ENCODE peak calls at places on chromosome 6, in four cellular contexts. M, D, T and C are unnamed samples.

GRCh38 chr6:17224056-17224455 is 57.1 kb upstream of the RBM24 start:
- DNase-seq in T (no peak), M (no peak), D (no peak), C (no peak)

GRCh38 chr6:153727910-153728309 is 311.1 kb upstream of the OPRM1 start:
- DNase-seq in D (no peak), M (no peak), T (no peak), C (no peak)

GRCh38 chr6:5025911-5026819 is 22.3 kb upstream of the RPP40 start:
- DNase-seq in M (no peak), T (peak), D (no peak), C (peak)

GRCh38 chr6:30730611-30731435 is 10.7 kb downstream of the TUBB start:
- DNase-seq in D (no peak), M (no peak), T (peak), C (peak)

GRCh38 chr6:154615483-154616025 is 105.1 kb upstream of the CNKSR3 start:
- DNase-seq in T (peak), D (no peak), M (no peak), C (peak)

GRCh38 chr6:2434116-2434515 is 188.7 kb upstream of the GMDS start:
- DNase-seq in D (no peak), T (no peak), M (no peak), C (no peak)

GRCh38 chr6:170456886-170457698 is 96.0 kb downstream of the PSMB1 start:
- DNase-seq in T (no peak), M (no peak), D (no peak), C (peak)

GRCh38 chr6:52876056-52876787 is 33.3 kb downstream of the GSTA3 start:
- DNase-seq in M (no peak), D (no peak), T (no peak), C (no peak)

GRCh38 chr6:136772685-136773472 is 19.4 kb downstream of the MAP3K5 start:
- DNase-seq in D (no peak), T (peak), M (no peak), C (no peak)

GRCh38 chr6:83006270-83006905 is 59.3 kb downstream of the UBE3D start:
- DNase-seq in M (no peak), D (no peak), T (no peak), C (no peak)

GRCh38 chr6:110398778-110399177 is 16.6 kb downstream of the DDO start:
- DNase-seq in D (no peak), M (no peak), T (no peak), C (no peak)

GRCh38 chr6:6386010-6386409 is 65.5 kb upstream of the F13A1 start:
- DNase-seq in D (no peak), M (no peak), T (no peak), C (no peak)

GRCh38 chr6:26295691-26296555 is 69.1 kb upstream of the BTN3A2 start:
- DNase-seq in D (no peak), T (no peak), M (no peak), C (no peak)

GRCh38 chr6:62150048-62150663 is 135.9 kb downstream of the KHDRBS2 start:
- DNase-seq in T (no peak), M (no peak), D (no peak), C (no peak)

GRCh38 chr6:36436466-36436865 is 6.2 kb downstream of the PXT1 start:
- DNase-seq in D (no peak), M (no peak), T (no peak), C (no peak)

GRCh38 chr6:166660157-166660686 is 33.2 kb upstream of the RPS6KA2 start:
- DNase-seq in T (no peak), M (no peak), D (no peak), C (no peak)

GRCh38 chr6:106751501-106752252 is 122.3 kb downstream of the QRSL1 start:
- DNase-seq in T (peak), D (no peak), M (no peak), C (no peak)

GRCh38 chr6:35764238-35764896 is 12.0 kb upstream of the CLPSL2 start:
- DNase-seq in D (no peak), T (no peak), M (no peak), C (no peak)

GRCh38 chr6:98526465-98526864 is 307.9 kb upstream of the POU3F2 start:
- DNase-seq in T (no peak), D (no peak), M (no peak), C (no peak)

GRCh38 chr6:32944265-32944664 is 3.4 kb upstream of the HLA-DMB start:
- DNase-seq in M (no peak), D (no peak), T (no peak), C (no peak)

GRCh38 chr6:16670617-16671051 is 90.6 kb downstream of the ATXN1 start:
- DNase-seq in M (no peak), T (no peak), D (no peak), C (no peak)

GRCh38 chr6:26550250-26550993 is 12.3 kb downstream of the HMGN4 start:
- DNase-seq in M (no peak), T (peak), D (no peak), C (peak)

GRCh38 chr6:143592335-143592734 is 80.8 kb upstream of the FUCA2 start:
- DNase-seq in T (no peak), D (no peak), M (no peak), C (no peak)

GRCh38 chr6:143241110-143241509 is 180.4 kb downstream of the AIG1 start:
- DNase-seq in M (no peak), D (no peak), T (no peak), C (no peak)

GRCh38 chr6:113586413-113586812 is 270.7 kb upstream of the MARCKS start:
- DNase-seq in D (no peak), T (no peak), M (no peak), C (no peak)

GRCh38 chr6:170444811-170445211 is 108.3 kb downstream of the PSMB1 start:
- DNase-seq in D (no peak), M (no peak), T (no peak), C (no peak)

GRCh38 chr6:44016131-44016870 is 111.0 kb downstream of the MRPL14 start:
- DNase-seq in M (no peak), D (no peak), T (no peak), C (peak)

GRCh38 chr6:90304308-90304707 is 7.7 kb upstream of the BACH2 start:
- DNase-seq in D (no peak), M (no peak), T (no peak), C (no peak)

GRCh38 chr6:72639920-72640621 is 18.2 kb downstream of the KCNQ5 start:
- DNase-seq in M (no peak), D (no peak), T (no peak), C (no peak)

GRCh38 chr6:3281669-3282460 is 23.1 kb downstream of the PSMG4 start:
- DNase-seq in D (peak), M (no peak), T (no peak), C (peak)

GRCh38 chr6:134317471-134318131 is at the start of gene SGK1:
- DNase-seq in D (no peak), T (peak), M (no peak), C (no peak)

GRCh38 chr6:41737591-41738130 is 2.3 kb upstream of the TFEB start:
- DNase-seq in M (no peak), T (no peak), D (no peak), C (no peak)

GRCh38 chr6:18276610-18277009 is 12.3 kb upstream of the DEK start:
- DNase-seq in D (no peak), T (no peak), M (no peak), C (no peak)

GRCh38 chr6:12033770-12034169 is 21.7 kb downstream of the HIVEP1 start:
- DNase-seq in M (no peak), D (no peak), T (no peak), C (no peak)

GRCh38 chr6:102026649-102027048 is 633.1 kb downstream of the GRIK2 start:
- DNase-seq in M (no peak), T (no peak), D (no peak), C (no peak)

GRCh38 chr6:39961178-39961577 is 26.9 kb upstream of the MOCS1 start:
- DNase-seq in M (no peak), T (no peak), D (no peak), C (no peak)

GRCh38 chr6:127120787-127121636 is 2.5 kb downstream of the RSPO3 start:
- DNase-seq in T (peak), M (no peak), D (peak), C (peak)

GRCh38 chr6:30615958-30616810 is 859 bp downstream of the PPP1R10 start:
- DNase-seq in T (no peak), D (no peak), M (no peak), C (no peak)

GRCh38 chr6:70394518-70395300 is 18.6 kb upstream of the FAM135A start:
- DNase-seq in T (peak), M (no peak), D (no peak), C (peak)

GRCh38 chr6:70396163-70396562 is 17.1 kb upstream of the FAM135A start:
- DNase-seq in D (no peak), T (no peak), M (no peak), C (no peak)

GRCh38 chr6:70396796-70397729 is 16.2 kb upstream of the FAM135A start:
- DNase-seq in T (peak), M (no peak), D (no peak), C (no peak)

GRCh38 chr6:70395301-70395672 is 18.0 kb upstream of the FAM135A start:
- DNase-seq in T (no peak), M (no peak), D (no peak), C (no peak)

DNA sequence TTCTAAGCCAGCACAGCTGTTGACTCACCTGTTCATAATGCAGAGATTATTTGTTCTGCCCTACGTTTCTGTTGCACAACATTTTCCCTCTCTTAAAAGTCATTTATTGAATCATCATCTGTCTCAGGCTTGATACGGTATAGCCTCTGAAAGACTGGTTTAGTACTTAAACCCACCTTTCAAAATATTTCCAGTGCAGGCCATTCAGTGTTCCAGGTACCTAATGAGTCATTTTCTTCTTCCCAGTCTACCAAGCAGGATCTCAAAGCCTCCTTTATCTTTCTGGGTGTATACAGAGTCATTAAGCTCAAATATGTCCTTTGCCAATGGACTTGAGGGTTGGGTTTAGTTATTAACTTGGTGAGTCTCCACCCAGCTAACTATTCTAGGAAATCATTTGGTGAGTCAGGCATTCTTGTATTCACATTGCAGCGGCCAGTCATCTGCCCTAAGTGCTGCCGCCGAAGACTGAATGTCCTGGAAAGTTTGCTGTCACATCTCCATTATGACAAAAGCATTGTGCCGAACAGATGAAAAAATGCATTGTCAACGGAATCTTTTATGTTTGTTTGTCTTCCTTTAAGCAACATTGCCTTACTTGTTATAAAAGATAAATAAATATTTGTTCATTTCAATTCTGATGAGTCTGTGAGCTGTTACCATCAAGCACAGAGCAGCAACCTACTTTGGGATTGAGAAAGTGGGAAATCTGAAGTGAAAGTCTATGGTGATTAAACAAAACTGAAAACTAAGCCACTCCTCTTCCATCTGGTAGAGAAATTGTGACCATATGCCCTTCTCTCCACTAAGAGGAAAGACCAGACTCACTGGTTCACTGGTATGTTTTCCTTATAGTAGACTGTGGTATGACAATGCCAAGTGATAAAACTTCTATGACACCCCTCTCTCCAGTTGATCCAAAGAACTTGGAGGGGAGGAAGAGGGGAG is 14.3 kb upstream of the FAM135A start:
- DNase-seq in D (no peak), T (peak), M (no peak), C (peak)
- H3K27ac ChIP-seq in D (peak), T (peak), M (peak), C (peak)

GRCh38 chr6:111984081-111984480 is 69.8 kb upstream of the CCN6 start:
- DNase-seq in D (no peak), M (no peak), T (no peak), C (no peak)

GRCh38 chr6:111986651-111987050 is 67.3 kb upstream of the CCN6 start:
- DNase-seq in D (no peak), T (no peak), M (no peak), C (no peak)

GRCh38 chr6:111984516-111985201 is 69.2 kb upstream of the CCN6 start:
- DNase-seq in T (no peak), D (no peak), M (no peak), C (no peak)

GRCh38 chr6:111987295-111987694 is 66.6 kb upstream of the CCN6 start:
- DNase-seq in M (no peak), T (no peak), D (no peak), C (no peak)

GRCh38 chr6:111985202-111985731 is 68.6 kb upstream of the CCN6 start:
- DNase-seq in T (no peak), D (no peak), M (no peak), C (no peak)
- H3K27ac ChIP-seq in T (no peak), D (peak), M (peak), C (peak)

GRCh38 chr6:132537977-132538376 is at the start of gene TAAR9:
- DNase-seq in T (no peak), M (no peak), D (no peak), C (no peak)
- H3K27ac ChIP-seq in T (no peak), M (no peak), D (no peak), C (no peak)

DNA sequence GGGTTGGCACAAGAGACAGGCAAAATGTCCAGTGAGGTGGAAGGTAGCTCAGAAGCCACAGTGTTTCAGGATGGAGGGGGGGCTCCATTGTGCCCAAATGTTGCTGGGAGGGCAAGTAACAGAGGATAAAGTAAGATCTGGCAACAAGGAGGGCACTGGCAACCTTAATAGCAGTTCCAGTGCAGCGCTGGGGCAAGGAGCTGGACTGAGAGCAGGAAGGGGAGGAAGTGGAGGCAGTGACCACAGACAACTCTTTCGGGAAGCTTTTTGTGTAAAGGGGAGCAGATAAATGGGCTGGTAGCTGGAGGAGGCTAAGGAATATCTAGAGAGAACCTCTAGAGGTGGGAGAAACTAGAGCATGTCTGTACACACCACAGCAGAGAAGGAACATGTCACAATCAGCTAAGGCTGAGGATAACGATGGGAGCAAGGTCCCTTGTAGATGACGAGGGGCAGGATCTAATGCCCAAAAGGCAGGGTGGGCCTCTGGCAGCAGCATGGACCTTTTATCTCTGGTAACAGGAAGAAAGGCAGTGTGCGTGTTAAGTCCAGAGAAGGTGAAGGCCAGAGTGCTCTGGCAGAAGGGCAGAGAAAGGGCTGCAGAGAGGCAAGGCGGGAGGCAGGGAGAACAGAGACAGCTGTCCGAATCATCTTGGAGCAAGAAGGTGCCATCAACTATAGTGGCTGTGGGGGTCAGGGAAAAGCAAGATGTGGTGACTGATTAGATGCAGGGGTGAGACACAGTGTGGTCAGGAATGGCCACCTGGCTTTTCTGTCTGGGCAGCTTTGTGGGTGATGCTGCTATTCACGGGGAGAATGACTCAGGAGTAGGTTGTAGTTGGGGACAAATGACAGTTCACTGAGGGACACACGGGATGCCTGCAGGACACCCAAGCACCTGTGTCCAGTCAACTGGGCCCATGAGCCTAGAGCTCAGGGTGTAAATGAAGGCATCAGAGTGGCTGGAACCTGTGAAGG is 17.4 kb downstream of the TMEM242 start:
- DNase-seq in T (no peak), D (no peak), M (no peak), C (no peak)
- H3K27ac ChIP-seq in T (no peak), D (peak), M (no peak), C (peak)

GRCh38 chr6:138184230-138184629 is 22.5 kb downstream of the ARFGEF3 start:
- DNase-seq in M (no peak), T (no peak), D (no peak), C (no peak)

GRCh38 chr6:138188278-138188923 is 26.7 kb downstream of the ARFGEF3 start:
- DNase-seq in T (no peak), M (no peak), D (no peak), C (no peak)

GRCh38 chr6:138187156-138187555 is 25.4 kb downstream of the ARFGEF3 start:
- DNase-seq in D (no peak), T (no peak), M (no peak), C (no peak)

GRCh38 chr6:138183792-138184134 is 22.0 kb downstream of the ARFGEF3 start:
- DNase-seq in T (no peak), M (no peak), D (no peak), C (no peak)

GRCh38 chr6:138182939-138183791 is 21.4 kb downstream of the ARFGEF3 start:
- DNase-seq in D (no peak), T (no peak), M (no peak), C (no peak)
- H3K27ac ChIP-seq in D (no peak), T (no peak), M (no peak), C (no peak)

GRCh38 chr6:149250982-149251381 is 66.5 kb upstream of the TAB2 start:
- DNase-seq in D (no peak), T (no peak), M (no peak), C (no peak)

GRCh38 chr6:149247385-149247763 is 70.1 kb upstream of the TAB2 start:
- DNase-seq in M (no peak), D (no peak), T (no peak), C (no peak)

GRCh38 chr6:149246691-149247384 is 70.7 kb upstream of the TAB2 start:
- DNase-seq in D (no peak), T (no peak), M (no peak), C (no peak)

GRCh38 chr6:149248688-149249369 is 68.7 kb upstream of the TAB2 start:
- DNase-seq in T (no peak), M (no peak), D (no peak), C (no peak)

DNA sequence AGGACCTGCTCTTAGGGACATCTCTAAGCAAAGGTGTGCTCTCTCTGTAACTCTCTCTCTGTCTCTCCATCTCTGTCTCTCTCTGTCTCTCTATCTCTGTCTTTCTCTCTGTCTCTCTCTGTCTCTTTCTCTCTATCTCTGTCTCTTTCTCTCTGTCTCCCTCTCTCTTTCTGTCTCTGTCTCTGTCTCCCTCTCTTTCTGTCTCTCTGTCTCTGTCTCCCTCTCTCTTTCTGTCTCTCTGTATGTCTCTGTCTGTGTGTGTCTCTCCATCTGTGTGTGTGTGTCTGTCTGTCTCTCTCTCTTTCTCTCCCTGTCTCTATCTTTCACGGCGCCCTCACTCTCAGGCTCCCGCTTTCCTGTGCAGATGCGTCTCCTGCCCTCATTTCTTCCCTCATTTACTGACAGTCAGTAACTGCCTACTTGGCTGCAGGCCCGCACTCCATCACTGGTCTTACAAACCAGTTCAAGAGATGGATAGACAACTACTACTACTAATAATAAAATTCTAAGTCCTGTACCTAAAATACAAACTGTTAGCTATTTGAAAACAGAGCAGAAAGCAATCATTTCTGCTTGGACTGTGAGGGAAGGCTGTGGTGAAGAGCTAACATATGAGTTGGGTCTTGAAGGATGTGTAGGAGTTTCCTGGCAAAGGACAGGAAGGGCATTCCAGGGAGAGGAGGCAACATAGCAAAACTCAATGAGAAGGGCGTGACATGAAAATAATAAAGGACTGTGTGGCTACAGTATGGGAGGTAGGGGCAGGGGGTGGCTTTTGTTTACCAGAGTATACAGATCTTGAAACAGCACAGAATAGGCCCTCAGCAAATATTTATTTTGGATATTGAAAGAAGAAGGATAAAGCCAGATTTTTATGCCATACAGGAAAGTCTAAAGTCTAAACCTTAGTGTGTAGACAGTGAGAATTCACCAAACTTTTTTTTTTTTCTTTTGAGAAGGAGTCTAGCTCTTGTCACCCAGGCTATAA is 67.8 kb upstream of the TAB2 start:
- DNase-seq in T (no peak), D (no peak), M (no peak), C (no peak)
- H3K27ac ChIP-seq in T (no peak), D (no peak), M (no peak), C (no peak)

GRCh38 chr6:10522929-10523573 is 1.9 kb downstream of the GCNT2 start:
- DNase-seq in M (no peak), D (no peak), T (no peak), C (no peak)
- H3K27ac ChIP-seq in M (peak), D (peak), T (no peak), C (peak)